ENCODE peak calls at places on chromosomes 4 and X, in four cellular contexts. A, F, Y and Z are unnamed samples.

GRCh38 chr4:13329963-13330362 is 154.2 kb downstream of the RAB28 start:
- DNase-seq in A (no peak), F (peak), Y (no peak), Z (peak)

GRCh38 chr4:140095694-140096482 is 58.1 kb downstream of the MAML3 start:
- DNase-seq in A (no peak), F (no peak), Y (no peak), Z (peak)

GRCh38 chr4:165440415-165440882 is 61.6 kb downstream of the CPE start:
- DNase-seq in A (no peak), F (no peak), Y (no peak), Z (peak)

GRCh38 chr4:112817933-112818921 is 181.3 kb downstream of the LARP7 start:
- DNase-seq in A (peak), F (peak), Y (no peak), Z (peak)

GRCh38 chrX:53456254-53456653 is 22.1 kb upstream of the HSD17B10 start:
- DNase-seq in A (no peak), F (no peak), Y (no peak), Z (no peak)

GRCh38 chr4:179112441-179113170 is 1670.4 kb upstream of the AGA start:
- DNase-seq in A (no peak), F (no peak), Y (no peak), Z (no peak)

GRCh38 chr4:67725981-67726380 is 25.0 kb upstream of the UBA6 start:
- DNase-seq in A (no peak), F (no peak), Y (no peak), Z (no peak)

GRCh38 chrX:128975716-128976115 is 547.6 kb downstream of the SMARCA1 start:
- DNase-seq in A (peak), F (no peak), Y (peak), Z (no peak)

GRCh38 chrX:38717871-38718270 is 83.4 kb upstream of the MID1IP1 start:
- DNase-seq in A (no peak), F (no peak), Y (peak), Z (peak)

GRCh38 chr4:1610791-1611500 is 73.2 kb downstream of the FAM53A start:
- DNase-seq in A (no peak), F (no peak), Y (no peak), Z (no peak)

GRCh38 chrX:43328358-43328946 is 327.6 kb upstream of the MAOA start:
- DNase-seq in A (no peak), F (no peak), Y (no peak), Z (no peak)

GRCh38 chr4:120555058-120555457 is 367.5 kb downstream of the PRDM5 start:
- DNase-seq in A (no peak), F (no peak), Y (no peak), Z (no peak)

GRCh38 chr4:3445111-3445820 is 3.5 kb downstream of the HGFAC start:
- DNase-seq in A (no peak), F (no peak), Y (no peak), Z (no peak)

GRCh38 chrX:41785685-41786084 is 61.7 kb downstream of the GPR82 start:
- DNase-seq in A (no peak), F (no peak), Y (no peak), Z (no peak)

GRCh38 chrX:65035451-65035779 is 59.2 kb upstream of the ZC4H2 start:
- DNase-seq in A (peak), F (no peak), Y (peak), Z (no peak)

GRCh38 chrX:121802881-121803412 is 755.5 kb downstream of the GLUD2 start:
- DNase-seq in A (no peak), F (no peak), Y (no peak), Z (no peak)

GRCh38 chrX:82648062-82648461 is 860.0 kb upstream of the POU3F4 start:
- DNase-seq in A (no peak), F (no peak), Y (no peak), Z (no peak)

GRCh38 chr4:3047464-3048286 is 26.7 kb downstream of the HTT-AS start:
- DNase-seq in A (peak), F (peak), Y (peak), Z (peak)

GRCh38 chr4:155657169-155657568 is 9.5 kb upstream of the GUCY1A1 start:
- DNase-seq in A (no peak), F (no peak), Y (no peak), Z (no peak)

GRCh38 chr4:84279678-84280077 is 219.4 kb downstream of the NKX6-1 start:
- DNase-seq in A (no peak), F (no peak), Y (no peak), Z (no peak)

GRCh38 chr4:169662226-169662625 is 41.8 kb downstream of the CLCN3 start:
- DNase-seq in A (no peak), F (no peak), Y (no peak), Z (no peak)

GRCh38 chr4:69056921-69057562 is 39.2 kb upstream of the UGT2B7 start:
- DNase-seq in A (no peak), F (no peak), Y (no peak), Z (no peak)

GRCh38 chr4:4640692-4641091 is 98.8 kb upstream of the STX18 start:
- DNase-seq in A (no peak), F (no peak), Y (no peak), Z (no peak)

GRCh38 chr4:139555073-139555704 is 830 bp downstream of the SETD7 start:
- DNase-seq in A (no peak), F (no peak), Y (peak), Z (peak)

GRCh38 chr4:86594559-86595425 is 677 bp downstream of the PTPN13 start:
- DNase-seq in A (no peak), F (no peak), Y (peak), Z (peak)

GRCh38 chr4:22099896-22100295 is 151.3 kb upstream of the KCNIP4 start:
- DNase-seq in A (no peak), F (no peak), Y (no peak), Z (no peak)

GRCh38 chrX:131762802-131763234 is 218.9 kb downstream of the OR13H1 start:
- DNase-seq in A (no peak), F (peak), Y (peak), Z (no peak)

GRCh38 chr4:85522836-85523235 is 47.9 kb downstream of the ARHGAP24 start:
- DNase-seq in A (no peak), F (no peak), Y (no peak), Z (no peak)

GRCh38 chr4:38279650-38280322 is 319.6 kb downstream of the PTTG2 start:
- DNase-seq in A (no peak), F (no peak), Y (no peak), Z (no peak)

GRCh38 chrX:40145001-40145631 is 47.4 kb upstream of the BCOR start:
- DNase-seq in A (no peak), F (no peak), Y (no peak), Z (no peak)

GRCh38 chr4:76197001-76197743 is 16.5 kb downstream of the SCARB2 start:
- DNase-seq in A (no peak), F (no peak), Y (no peak), Z (no peak)

GRCh38 chr4:6595897-6596537 is 21.0 kb downstream of the MAN2B2 start:
- DNase-seq in A (no peak), F (no peak), Y (peak), Z (peak)

GRCh38 chr4:30716671-30717207 is 3.4 kb upstream of the PCDH7 start:
- DNase-seq in A (no peak), F (no peak), Y (no peak), Z (no peak)

DNA sequence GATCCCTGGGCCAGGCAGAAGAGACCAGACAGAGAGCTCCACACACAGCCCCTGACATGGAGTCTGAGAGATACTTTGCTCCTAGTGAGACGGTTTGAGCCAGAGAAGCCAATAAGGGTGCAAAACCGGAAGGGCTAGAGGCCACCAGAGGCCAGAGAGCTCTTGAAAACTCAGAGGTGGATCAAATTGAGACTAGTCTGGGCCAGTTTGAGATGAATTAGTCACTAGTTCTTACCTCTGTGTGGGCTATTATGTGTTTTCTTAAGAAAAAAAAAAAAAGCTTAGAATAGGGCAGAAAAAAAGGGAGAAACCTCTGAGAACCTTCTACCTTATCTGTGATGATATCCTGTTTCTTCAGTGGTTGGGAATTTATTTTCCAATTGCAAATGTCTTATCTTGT is 110.4 kb upstream of the EDNRA start:
- DNase-seq in A (no peak), F (no peak), Y (no peak), Z (no peak)
- H3K27ac ChIP-seq in A (no peak), F (no peak), Y (no peak), Z (no peak)

GRCh38 chrX:155745792-155746191 is 133.0 kb upstream of the TMLHE start:
- DNase-seq in A (no peak), F (no peak), Y (peak), Z (peak)

GRCh38 chrX:155751131-155751530 is 130.0 kb upstream of the VAMP7 start:
- DNase-seq in A (no peak), F (no peak), Y (no peak), Z (no peak)

GRCh38 chrX:155744534-155744933 is 131.8 kb upstream of the TMLHE start:
- DNase-seq in A (no peak), F (no peak), Y (no peak), Z (no peak)

DNA sequence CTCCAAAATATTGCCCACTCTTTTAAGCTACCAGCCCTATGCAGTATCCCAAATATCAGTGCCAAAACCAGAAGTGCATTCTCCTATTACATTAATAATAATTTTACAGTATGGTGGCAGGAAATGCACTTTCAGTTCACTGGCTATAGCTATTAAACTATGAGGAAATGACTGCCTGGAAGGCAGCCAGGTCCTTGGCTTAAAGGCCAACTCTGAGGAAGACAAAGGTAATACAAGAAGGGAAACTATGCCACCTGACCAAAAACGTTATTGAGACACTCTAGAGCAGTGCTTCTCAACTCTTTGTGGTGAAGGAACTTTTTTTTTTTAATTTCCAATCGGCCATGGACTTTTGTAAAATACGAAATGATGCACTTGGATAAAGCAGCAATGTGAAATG is 133.6 kb upstream of the VAMP7 start:
- DNase-seq in A (no peak), F (no peak), Y (no peak), Z (no peak)
- TF ChIP-seq EGR1 in A (no peak), F (no peak), Y (no peak), Z (no peak)

GRCh38 chr4:43496188-43496587 is 603.7 kb downstream of the GRXCR1 start:
- DNase-seq in A (no peak), F (no peak), Y (no peak), Z (no peak)
- H3K27ac ChIP-seq in A (no peak), F (no peak), Y (no peak), Z (no peak)

GRCh38 chr4:180900781-180901180 is 1342.4 kb upstream of the TENM3 start:
- DNase-seq in A (no peak), F (no peak), Y (no peak), Z (no peak)

GRCh38 chr4:180898305-180898704 is 1344.9 kb upstream of the TENM3 start:
- DNase-seq in A (no peak), F (no peak), Y (no peak), Z (no peak)
- TF ChIP-seq EGR1 in A (no peak), F (no peak), Y (no peak), Z (no peak)

GRCh38 chr4:123784626-123785025 is 388.0 kb downstream of the SPRY1 start:
- DNase-seq in A (no peak), F (no peak), Y (no peak), Z (no peak)

GRCh38 chr4:123787710-123788109 is 391.1 kb downstream of the SPRY1 start:
- DNase-seq in A (no peak), F (no peak), Y (no peak), Z (no peak)

GRCh38 chr4:123786955-123787354 is 390.4 kb downstream of the SPRY1 start:
- DNase-seq in A (no peak), F (no peak), Y (no peak), Z (no peak)

GRCh38 chr4:123785515-123785914 is 388.9 kb downstream of the SPRY1 start:
- DNase-seq in A (peak), F (no peak), Y (no peak), Z (no peak)

GRCh38 chr4:123786159-123786915 is 389.7 kb downstream of the SPRY1 start:
- DNase-seq in A (no peak), F (no peak), Y (no peak), Z (no peak)
- H3K27ac ChIP-seq in A (peak), F (no peak), Y (no peak), Z (no peak)